ENCODE peak calls at places on chromosomes 11 and 22, in six cellular contexts. One of them, this sample, is unnamed.

GRCh38 chr11:9180784-9181183 is 84.4 kb downstream of the DENND5A start:
- DNase-seq in foreskin keratinocyte: no peak
- DNase-seq in right lobe of liver: no peak
- DNase-seq in choroid plexus epithelial cell: peak
- DNase-seq in hepatocyte: no peak
- DNase-seq in PC-3: no peak
- DNase-seq in this sample: no peak

GRCh38 chr11:114073506-114074381 is 14.2 kb downstream of the ZBTB16 start:
- DNase-seq in foreskin keratinocyte: no peak
- DNase-seq in right lobe of liver: no peak
- DNase-seq in choroid plexus epithelial cell: no peak
- DNase-seq in hepatocyte: no peak
- DNase-seq in PC-3: no peak
- DNase-seq in this sample: peak

GRCh38 chr11:68825603-68826002 is 16.1 kb downstream of the CPT1A start:
- DNase-seq in foreskin keratinocyte: no peak
- DNase-seq in right lobe of liver: no peak
- DNase-seq in choroid plexus epithelial cell: no peak
- DNase-seq in hepatocyte: peak
- DNase-seq in PC-3: peak
- DNase-seq in this sample: peak

GRCh38 chr11:125225401-125225800 is 60.9 kb downstream of the PKNOX2 start:
- DNase-seq in foreskin keratinocyte: no peak
- DNase-seq in right lobe of liver: no peak
- DNase-seq in choroid plexus epithelial cell: no peak
- DNase-seq in hepatocyte: no peak
- DNase-seq in PC-3: no peak
- DNase-seq in this sample: no peak

GRCh38 chr11:104661901-104662300 is 236.4 kb downstream of the CASP12 start:
- DNase-seq in foreskin keratinocyte: no peak
- DNase-seq in right lobe of liver: no peak
- DNase-seq in choroid plexus epithelial cell: no peak
- DNase-seq in hepatocyte: no peak
- DNase-seq in PC-3: no peak
- DNase-seq in this sample: no peak

GRCh38 chr22:23305922-23306374 is 125.6 kb downstream of the BCR start:
- DNase-seq in foreskin keratinocyte: no peak
- DNase-seq in right lobe of liver: no peak
- DNase-seq in choroid plexus epithelial cell: peak
- DNase-seq in hepatocyte: peak
- DNase-seq in PC-3: no peak
- DNase-seq in this sample: no peak

GRCh38 chr11:70297341-70297740 is 26.9 kb downstream of the PPFIA1 start:
- DNase-seq in foreskin keratinocyte: peak
- DNase-seq in right lobe of liver: no peak
- DNase-seq in choroid plexus epithelial cell: peak
- DNase-seq in hepatocyte: no peak
- DNase-seq in PC-3: peak
- DNase-seq in this sample: no peak

GRCh38 chr11:35927730-35928129 is 16.1 kb upstream of the LDLRAD3 start:
- DNase-seq in foreskin keratinocyte: peak
- DNase-seq in right lobe of liver: peak
- DNase-seq in choroid plexus epithelial cell: peak
- DNase-seq in hepatocyte: peak
- DNase-seq in PC-3: peak
- DNase-seq in this sample: peak

GRCh38 chr11:41307371-41308080 is 151.9 kb downstream of the LRRC4C start:
- DNase-seq in foreskin keratinocyte: no peak
- DNase-seq in right lobe of liver: no peak
- DNase-seq in choroid plexus epithelial cell: no peak
- DNase-seq in hepatocyte: no peak
- DNase-seq in PC-3: no peak
- DNase-seq in this sample: no peak

GRCh38 chr11:65961267-65962135 is at the start of gene SART1:
- DNase-seq in foreskin keratinocyte: peak
- DNase-seq in right lobe of liver: peak
- DNase-seq in choroid plexus epithelial cell: peak
- DNase-seq in hepatocyte: peak
- DNase-seq in PC-3: peak
- DNase-seq in this sample: peak

GRCh38 chr22:24208012-24208749 is 26.9 kb downstream of the SUSD2 start:
- DNase-seq in foreskin keratinocyte: peak
- DNase-seq in right lobe of liver: no peak
- DNase-seq in choroid plexus epithelial cell: peak
- DNase-seq in hepatocyte: peak
- DNase-seq in PC-3: peak
- DNase-seq in this sample: peak

GRCh38 chr22:40392618-40393017 is 22.2 kb downstream of the SGSM3 start:
- DNase-seq in foreskin keratinocyte: no peak
- DNase-seq in right lobe of liver: no peak
- DNase-seq in choroid plexus epithelial cell: no peak
- DNase-seq in hepatocyte: no peak
- DNase-seq in PC-3: no peak
- DNase-seq in this sample: no peak

GRCh38 chr11:134712228-134713145 is 300.4 kb upstream of the B3GAT1 start:
- DNase-seq in foreskin keratinocyte: no peak
- DNase-seq in right lobe of liver: no peak
- DNase-seq in choroid plexus epithelial cell: no peak
- DNase-seq in hepatocyte: no peak
- DNase-seq in PC-3: no peak
- DNase-seq in this sample: no peak

GRCh38 chr22:38070250-38070921 is 13.2 kb downstream of the PICK1 start:
- DNase-seq in foreskin keratinocyte: no peak
- DNase-seq in right lobe of liver: no peak
- DNase-seq in choroid plexus epithelial cell: no peak
- DNase-seq in hepatocyte: no peak
- DNase-seq in PC-3: no peak
- DNase-seq in this sample: no peak

GRCh38 chr11:94732617-94733292 is 35.4 kb upstream of the AMOTL1 start:
- DNase-seq in foreskin keratinocyte: peak
- DNase-seq in right lobe of liver: peak
- DNase-seq in choroid plexus epithelial cell: peak
- DNase-seq in hepatocyte: no peak
- DNase-seq in PC-3: peak
- DNase-seq in this sample: no peak

GRCh38 chr11:119727523-119728081 is 1.4 kb downstream of the NECTIN1 start:
- DNase-seq in foreskin keratinocyte: no peak
- DNase-seq in right lobe of liver: peak
- DNase-seq in choroid plexus epithelial cell: no peak
- DNase-seq in hepatocyte: peak
- DNase-seq in PC-3: peak
- DNase-seq in this sample: peak

GRCh38 chr11:77081976-77082836 is 15.4 kb downstream of the CAPN5 start:
- DNase-seq in foreskin keratinocyte: no peak
- DNase-seq in right lobe of liver: no peak
- DNase-seq in choroid plexus epithelial cell: no peak
- DNase-seq in hepatocyte: no peak
- DNase-seq in PC-3: no peak
- DNase-seq in this sample: no peak

GRCh38 chr11:3614742-3615171 is 27.0 kb downstream of the ART5 start:
- DNase-seq in foreskin keratinocyte: peak
- DNase-seq in right lobe of liver: no peak
- DNase-seq in choroid plexus epithelial cell: no peak
- DNase-seq in hepatocyte: no peak
- DNase-seq in PC-3: peak
- DNase-seq in this sample: peak

GRCh38 chr22:37192741-37193140 is 4.7 kb upstream of the C1QTNF6 start:
- DNase-seq in foreskin keratinocyte: no peak
- DNase-seq in right lobe of liver: no peak
- DNase-seq in choroid plexus epithelial cell: no peak
- DNase-seq in hepatocyte: no peak
- DNase-seq in PC-3: no peak
- DNase-seq in this sample: no peak

GRCh38 chr11:112280268-112281126 is 19.8 kb upstream of the PLET1 start:
- DNase-seq in foreskin keratinocyte: peak
- DNase-seq in right lobe of liver: peak
- DNase-seq in choroid plexus epithelial cell: peak
- DNase-seq in hepatocyte: peak
- DNase-seq in PC-3: peak
- DNase-seq in this sample: peak

GRCh38 chr11:61792310-61793083 is at the start of the genes FEN1 and TMEM258:
- DNase-seq in foreskin keratinocyte: peak
- DNase-seq in right lobe of liver: peak
- DNase-seq in choroid plexus epithelial cell: peak
- DNase-seq in hepatocyte: peak
- DNase-seq in PC-3: peak
- DNase-seq in this sample: peak
- TF ChIP-seq CTCF in foreskin keratinocyte: no peak
- TF ChIP-seq CTCF in right lobe of liver: peak
- TF ChIP-seq CTCF in choroid plexus epithelial cell: no peak
- TF ChIP-seq CTCF in hepatocyte: no peak
- TF ChIP-seq CTCF in PC-3: no peak
- TF ChIP-seq CTCF in this sample: no peak

GRCh38 chr11:117220568-117220967 is 11.3 kb downstream of the PCSK7 start:
- DNase-seq in foreskin keratinocyte: no peak
- DNase-seq in right lobe of liver: no peak
- DNase-seq in choroid plexus epithelial cell: no peak
- DNase-seq in hepatocyte: no peak
- DNase-seq in PC-3: no peak
- DNase-seq in this sample: no peak

GRCh38 chr11:117220999-117221774 is 10.7 kb downstream of the PCSK7 start:
- DNase-seq in foreskin keratinocyte: no peak
- DNase-seq in right lobe of liver: no peak
- DNase-seq in choroid plexus epithelial cell: no peak
- DNase-seq in hepatocyte: no peak
- DNase-seq in PC-3: no peak
- DNase-seq in this sample: no peak

GRCh38 chr11:117222991-117223740 is 8.7 kb downstream of the PCSK7 start:
- DNase-seq in foreskin keratinocyte: no peak
- DNase-seq in right lobe of liver: no peak
- DNase-seq in choroid plexus epithelial cell: no peak
- DNase-seq in hepatocyte: no peak
- DNase-seq in PC-3: no peak
- DNase-seq in this sample: no peak

GRCh38 chr11:117219995-117220394 is 11.9 kb downstream of the PCSK7 start:
- DNase-seq in foreskin keratinocyte: no peak
- DNase-seq in right lobe of liver: no peak
- DNase-seq in choroid plexus epithelial cell: no peak
- DNase-seq in hepatocyte: no peak
- DNase-seq in PC-3: no peak
- DNase-seq in this sample: no peak

DNA sequence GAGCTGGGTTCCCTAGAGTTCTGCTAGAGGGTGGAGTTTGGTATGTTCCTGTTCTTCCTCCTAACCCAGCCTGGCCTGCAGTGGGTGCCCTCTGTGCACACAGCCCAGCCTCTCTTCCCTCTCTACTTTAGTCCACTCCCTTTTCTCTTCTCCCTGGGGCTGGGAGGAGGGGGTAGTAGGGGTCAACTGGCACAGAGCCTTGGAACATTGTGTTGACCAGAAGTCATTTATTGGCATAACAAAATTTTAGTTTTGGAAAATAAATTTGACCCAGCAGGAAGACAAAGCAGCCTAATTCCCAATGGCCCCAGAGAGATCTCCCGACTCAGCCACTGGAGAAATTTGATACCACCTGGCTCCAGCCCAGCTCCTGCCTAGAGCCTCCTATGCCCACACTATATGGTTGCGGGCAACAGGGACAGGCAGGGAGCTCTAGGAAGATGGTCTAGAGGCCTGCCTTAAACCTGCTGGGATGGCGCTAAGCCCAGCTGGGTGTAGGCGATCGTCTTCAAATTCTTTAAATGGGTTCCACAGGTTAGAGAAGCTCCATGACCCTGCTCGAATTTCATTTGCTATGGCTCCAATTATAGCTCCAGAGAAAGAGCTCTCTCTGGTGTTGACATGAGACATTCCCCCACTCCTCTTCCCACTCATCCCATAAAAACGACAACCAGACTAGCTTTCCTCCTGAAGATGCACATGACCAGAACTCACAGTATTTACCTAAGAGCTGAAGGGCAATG is 9.9 kb downstream of the PCSK7 start:
- DNase-seq in foreskin keratinocyte: no peak
- DNase-seq in right lobe of liver: no peak
- DNase-seq in choroid plexus epithelial cell: peak
- DNase-seq in hepatocyte: no peak
- DNase-seq in PC-3: peak
- DNase-seq in this sample: no peak
- TF ChIP-seq CTCF in foreskin keratinocyte: no peak
- TF ChIP-seq CTCF in right lobe of liver: no peak
- TF ChIP-seq CTCF in choroid plexus epithelial cell: peak
- TF ChIP-seq CTCF in hepatocyte: no peak
- TF ChIP-seq CTCF in PC-3: peak
- TF ChIP-seq CTCF in this sample: no peak

DNA sequence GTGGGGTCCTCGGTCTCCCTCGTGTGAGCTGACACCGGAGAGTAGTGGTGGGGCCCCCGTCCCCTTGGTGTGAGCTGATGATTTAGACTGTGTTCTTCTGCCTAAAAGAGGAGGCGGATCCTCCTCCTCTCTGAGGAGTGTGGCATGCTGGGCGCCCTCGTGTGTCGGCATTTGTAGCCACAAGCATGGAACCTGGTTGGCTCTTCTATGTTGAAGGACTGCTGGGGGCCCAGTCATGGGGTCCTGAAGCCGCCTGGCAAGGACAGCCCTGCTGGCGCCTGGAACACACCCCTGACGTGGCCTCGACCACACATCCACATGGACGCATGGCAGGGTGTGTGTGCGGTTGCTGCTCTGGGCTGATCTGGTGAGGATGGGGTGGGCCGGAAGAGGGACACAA is 50.2 kb downstream of the AP2A2 start:
- DNase-seq in foreskin keratinocyte: no peak
- DNase-seq in right lobe of liver: no peak
- DNase-seq in choroid plexus epithelial cell: peak
- DNase-seq in hepatocyte: no peak
- DNase-seq in PC-3: no peak
- DNase-seq in this sample: peak
- TF ChIP-seq CTCF in foreskin keratinocyte: peak
- TF ChIP-seq CTCF in right lobe of liver: peak
- TF ChIP-seq CTCF in choroid plexus epithelial cell: peak
- TF ChIP-seq CTCF in hepatocyte: peak
- TF ChIP-seq CTCF in PC-3: peak
- TF ChIP-seq CTCF in this sample: peak

GRCh38 chr22:27112273-27112672 is 454.9 kb downstream of the MIAT start:
- DNase-seq in foreskin keratinocyte: no peak
- DNase-seq in right lobe of liver: no peak
- DNase-seq in choroid plexus epithelial cell: no peak
- DNase-seq in hepatocyte: no peak
- DNase-seq in PC-3: no peak
- DNase-seq in this sample: no peak
- TF ChIP-seq CTCF in foreskin keratinocyte: no peak
- TF ChIP-seq CTCF in right lobe of liver: no peak
- TF ChIP-seq CTCF in choroid plexus epithelial cell: no peak
- TF ChIP-seq CTCF in hepatocyte: no peak
- TF ChIP-seq CTCF in PC-3: no peak
- TF ChIP-seq CTCF in this sample: no peak